ENCODE peak calls at places on chromosomes 6 and 20, in five cellular contexts. One of them, this sample, is unnamed.

GRCh38 chr6:130535242-130535641 is 169.4 kb downstream of the TMEM200A start:
- DNase-seq in heart left ventricle: no peak
- DNase-seq in breast epithelium: no peak
- DNase-seq in transverse colon: no peak
- DNase-seq in K562: no peak
- DNase-seq in this sample: no peak

GRCh38 chr6:130516604-130517003 is 150.8 kb downstream of the TMEM200A start:
- DNase-seq in transverse colon: no peak
- DNase-seq in heart left ventricle: no peak
- DNase-seq in K562: no peak
- DNase-seq in breast epithelium: no peak
- DNase-seq in this sample: no peak

GRCh38 chr6:142728367-142728766 is 216.6 kb downstream of the HIVEP2 start:
- DNase-seq in breast epithelium: no peak
- DNase-seq in K562: no peak
- DNase-seq in transverse colon: peak
- DNase-seq in heart left ventricle: no peak
- DNase-seq in this sample: no peak

GRCh38 chr6:52176550-52176949 is 9.6 kb upstream of the IL17A start:
- DNase-seq in breast epithelium: no peak
- DNase-seq in heart left ventricle: no peak
- DNase-seq in transverse colon: no peak
- DNase-seq in K562: no peak
- DNase-seq in this sample: no peak

GRCh38 chr6:167550936-167551633 is 226.2 kb downstream of the TTLL2 start:
- DNase-seq in breast epithelium: no peak
- DNase-seq in K562: no peak
- DNase-seq in heart left ventricle: peak
- DNase-seq in transverse colon: peak
- DNase-seq in this sample: no peak

GRCh38 chr20:37246736-37247135 is 14.9 kb downstream of the GHRH start:
- DNase-seq in transverse colon: no peak
- DNase-seq in heart left ventricle: no peak
- DNase-seq in K562: no peak
- DNase-seq in breast epithelium: no peak
- DNase-seq in this sample: no peak

GRCh38 chr6:95768539-95768938 is 191.2 kb downstream of the MANEA start:
- DNase-seq in K562: no peak
- DNase-seq in transverse colon: peak
- DNase-seq in heart left ventricle: no peak
- DNase-seq in breast epithelium: no peak
- DNase-seq in this sample: no peak

GRCh38 chr20:39849664-39850063 is 839.4 kb downstream of the MAFB start:
- DNase-seq in breast epithelium: peak
- DNase-seq in heart left ventricle: peak
- DNase-seq in K562: no peak
- DNase-seq in transverse colon: peak
- DNase-seq in this sample: peak

GRCh38 chr6:41748542-41748941 is 1.3 kb upstream of the PGC start:
- DNase-seq in heart left ventricle: peak
- DNase-seq in breast epithelium: no peak
- DNase-seq in K562: no peak
- DNase-seq in transverse colon: no peak
- DNase-seq in this sample: no peak

GRCh38 chr6:159682265-159682664 is 10.8 kb downstream of the SOD2 start:
- DNase-seq in heart left ventricle: no peak
- DNase-seq in K562: no peak
- DNase-seq in breast epithelium: no peak
- DNase-seq in transverse colon: no peak
- DNase-seq in this sample: no peak

GRCh38 chr20:38995536-38996044 is 33.4 kb downstream of the DHX35 start:
- DNase-seq in transverse colon: no peak
- DNase-seq in K562: peak
- DNase-seq in heart left ventricle: no peak
- DNase-seq in breast epithelium: no peak
- DNase-seq in this sample: no peak

GRCh38 chr6:31639449-31639861 is 13.0 kb downstream of the BAG6 start:
- DNase-seq in transverse colon: no peak
- DNase-seq in K562: no peak
- DNase-seq in heart left ventricle: no peak
- DNase-seq in breast epithelium: no peak
- DNase-seq in this sample: no peak

GRCh38 chr6:15364401-15365037 is 118.7 kb downstream of the JARID2 start:
- DNase-seq in transverse colon: no peak
- DNase-seq in K562: no peak
- DNase-seq in breast epithelium: no peak
- DNase-seq in heart left ventricle: no peak
- DNase-seq in this sample: no peak

GRCh38 chr6:128310061-128310460 is 210.3 kb downstream of the PTPRK start:
- DNase-seq in breast epithelium: no peak
- DNase-seq in heart left ventricle: no peak
- DNase-seq in transverse colon: no peak
- DNase-seq in K562: no peak
- DNase-seq in this sample: no peak

GRCh38 chr20:53902968-53903651 is 167.3 kb downstream of the BCAS1 start:
- DNase-seq in transverse colon: no peak
- DNase-seq in breast epithelium: no peak
- DNase-seq in K562: no peak
- DNase-seq in heart left ventricle: no peak
- DNase-seq in this sample: no peak

GRCh38 chr20:17557675-17558006 is 12.2 kb upstream of the DSTN start:
- DNase-seq in transverse colon: peak
- DNase-seq in heart left ventricle: no peak
- DNase-seq in breast epithelium: no peak
- DNase-seq in K562: peak
- DNase-seq in this sample: no peak

GRCh38 chr6:108031968-108032367 is 42.6 kb downstream of the OSTM1 start:
- DNase-seq in transverse colon: no peak
- DNase-seq in heart left ventricle: no peak
- DNase-seq in breast epithelium: no peak
- DNase-seq in K562: no peak
- DNase-seq in this sample: no peak

GRCh38 chr6:169975701-169976100 is 224.3 kb downstream of the ERMARD start:
- DNase-seq in transverse colon: no peak
- DNase-seq in breast epithelium: peak
- DNase-seq in heart left ventricle: peak
- DNase-seq in K562: no peak
- DNase-seq in this sample: no peak

GRCh38 chr20:57265649-57266250 is 691 bp downstream of the BMP7 start:
- DNase-seq in breast epithelium: no peak
- DNase-seq in K562: no peak
- DNase-seq in heart left ventricle: no peak
- DNase-seq in transverse colon: no peak
- DNase-seq in this sample: no peak

GRCh38 chr6:6639572-6639971 is 51.1 kb downstream of the LY86 start:
- DNase-seq in transverse colon: no peak
- DNase-seq in K562: no peak
- DNase-seq in breast epithelium: no peak
- DNase-seq in heart left ventricle: no peak
- DNase-seq in this sample: no peak

GRCh38 chr6:110881929-110882629 is 7.5 kb downstream of the AMD1 start:
- DNase-seq in K562: no peak
- DNase-seq in heart left ventricle: no peak
- DNase-seq in breast epithelium: no peak
- DNase-seq in transverse colon: no peak
- DNase-seq in this sample: no peak

GRCh38 chr20:44966030-44966961 is at the start of gene STK4:
- DNase-seq in heart left ventricle: peak
- DNase-seq in K562: peak
- DNase-seq in transverse colon: peak
- DNase-seq in breast epithelium: peak
- DNase-seq in this sample: peak

GRCh38 chr6:3628143-3628840 is 123.2 kb downstream of the PXDC1 start:
- DNase-seq in K562: no peak
- DNase-seq in breast epithelium: peak
- DNase-seq in heart left ventricle: no peak
- DNase-seq in transverse colon: no peak
- DNase-seq in this sample: no peak

GRCh38 chr6:133768656-133769295 is 120.1 kb upstream of the TCF21 start:
- DNase-seq in breast epithelium: no peak
- DNase-seq in transverse colon: no peak
- DNase-seq in K562: no peak
- DNase-seq in heart left ventricle: no peak
- DNase-seq in this sample: no peak

GRCh38 chr20:49245921-49246740 is 26.9 kb downstream of the DDX27 start:
- DNase-seq in K562: peak
- DNase-seq in heart left ventricle: no peak
- DNase-seq in transverse colon: no peak
- DNase-seq in breast epithelium: no peak
- DNase-seq in this sample: peak

GRCh38 chr20:39611901-39612300 is 649.8 kb downstream of the DHX35 start:
- DNase-seq in K562: no peak
- DNase-seq in transverse colon: no peak
- DNase-seq in heart left ventricle: no peak
- DNase-seq in breast epithelium: no peak
- DNase-seq in this sample: no peak

GRCh38 chr6:169998457-169998856 is 247.0 kb downstream of the ERMARD start:
- DNase-seq in heart left ventricle: peak
- DNase-seq in transverse colon: no peak
- DNase-seq in K562: no peak
- DNase-seq in breast epithelium: no peak
- DNase-seq in this sample: no peak

GRCh38 chr20:54292186-54292585 is 84.3 kb downstream of the PFDN4 start:
- DNase-seq in heart left ventricle: no peak
- DNase-seq in breast epithelium: no peak
- DNase-seq in transverse colon: no peak
- DNase-seq in K562: no peak
- DNase-seq in this sample: no peak

GRCh38 chr20:50646483-50646996 is 44.8 kb downstream of the RIPOR3 start:
- DNase-seq in K562: no peak
- DNase-seq in transverse colon: no peak
- DNase-seq in breast epithelium: no peak
- DNase-seq in heart left ventricle: no peak
- DNase-seq in this sample: no peak

GRCh38 chr20:49403911-49404310 is 78.6 kb downstream of the KCNB1 start:
- DNase-seq in breast epithelium: no peak
- DNase-seq in transverse colon: no peak
- DNase-seq in heart left ventricle: no peak
- DNase-seq in K562: no peak
- DNase-seq in this sample: no peak

GRCh38 chr6:138555294-138555988 is 56.1 kb upstream of the NHSL1 start:
- DNase-seq in K562: no peak
- DNase-seq in heart left ventricle: no peak
- DNase-seq in breast epithelium: no peak
- DNase-seq in transverse colon: no peak
- DNase-seq in this sample: no peak

GRCh38 chr6:17673543-17674254 is 33.0 kb downstream of the NUP153 start:
- DNase-seq in heart left ventricle: no peak
- DNase-seq in K562: no peak
- DNase-seq in transverse colon: no peak
- DNase-seq in breast epithelium: no peak
- DNase-seq in this sample: no peak

GRCh38 chr6:119172813-119173212 is 94.3 kb upstream of the FAM184A start:
- DNase-seq in breast epithelium: no peak
- DNase-seq in K562: no peak
- DNase-seq in transverse colon: no peak
- DNase-seq in heart left ventricle: no peak
- DNase-seq in this sample: no peak

DNA sequence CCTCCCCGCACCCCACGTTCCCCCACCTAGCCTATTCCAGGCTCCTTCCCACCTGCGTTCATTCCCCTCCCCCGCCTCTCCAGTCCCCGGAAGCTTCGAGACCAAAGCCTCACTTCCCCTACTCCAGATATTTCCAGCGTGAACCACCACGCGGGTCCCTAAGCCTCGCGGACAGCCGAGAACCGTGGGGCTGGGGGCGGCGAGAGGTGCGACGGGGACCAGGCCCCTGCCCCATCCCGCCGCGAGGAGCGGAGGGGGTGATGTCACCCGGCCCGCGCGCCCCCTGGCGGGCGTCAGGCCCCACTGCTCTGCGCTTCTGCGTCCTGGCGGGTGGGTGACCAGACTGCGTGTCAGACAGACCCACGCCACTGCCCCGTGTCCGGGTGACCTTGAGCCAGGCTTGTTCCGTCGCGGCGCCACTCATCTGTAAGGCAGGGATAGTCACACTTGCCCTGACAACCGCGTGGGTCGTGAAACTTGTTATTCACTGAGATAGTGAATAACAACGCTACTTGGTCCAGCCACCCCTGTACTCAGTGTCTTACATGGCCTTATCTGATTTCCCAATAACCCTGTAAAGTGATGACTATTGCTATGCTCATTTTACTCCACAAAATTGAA is 9.0 kb upstream of the HSP90AB1 start:
- DNase-seq in K562: peak
- DNase-seq in breast epithelium: peak
- DNase-seq in heart left ventricle: peak
- DNase-seq in transverse colon: peak
- DNase-seq in this sample: peak
- TF ChIP-seq POLR2A in K562: peak
- TF ChIP-seq POLR2A in breast epithelium: peak
- TF ChIP-seq POLR2A in heart left ventricle: peak
- TF ChIP-seq POLR2A in transverse colon: peak
- TF ChIP-seq POLR2A in this sample: no peak

GRCh38 chr6:21022343-21023107 is 488.3 kb downstream of the CDKAL1 start:
- DNase-seq in breast epithelium: no peak
- DNase-seq in heart left ventricle: no peak
- DNase-seq in transverse colon: no peak
- DNase-seq in K562: peak
- DNase-seq in this sample: peak
- TF ChIP-seq POLR2A in breast epithelium: no peak
- TF ChIP-seq POLR2A in heart left ventricle: no peak
- TF ChIP-seq POLR2A in transverse colon: no peak
- TF ChIP-seq POLR2A in K562: no peak
- TF ChIP-seq POLR2A in this sample: no peak

GRCh38 chr6:162108041-162108440 is 619.5 kb downstream of the PRKN start:
- DNase-seq in K562: no peak
- DNase-seq in breast epithelium: no peak
- DNase-seq in transverse colon: no peak
- DNase-seq in heart left ventricle: no peak
- DNase-seq in this sample: no peak
- TF ChIP-seq POLR2A in K562: no peak
- TF ChIP-seq POLR2A in breast epithelium: no peak
- TF ChIP-seq POLR2A in transverse colon: no peak
- TF ChIP-seq POLR2A in heart left ventricle: no peak
- TF ChIP-seq POLR2A in this sample: no peak

GRCh38 chr20:35954200-35954906 is at the start of gene SCAND1:
- DNase-seq in transverse colon: peak
- DNase-seq in K562: peak
- DNase-seq in breast epithelium: peak
- DNase-seq in heart left ventricle: peak
- DNase-seq in this sample: peak
- TF ChIP-seq POLR2A in transverse colon: peak
- TF ChIP-seq POLR2A in K562: peak
- TF ChIP-seq POLR2A in breast epithelium: peak
- TF ChIP-seq POLR2A in heart left ventricle: peak
- TF ChIP-seq POLR2A in this sample: peak

DNA sequence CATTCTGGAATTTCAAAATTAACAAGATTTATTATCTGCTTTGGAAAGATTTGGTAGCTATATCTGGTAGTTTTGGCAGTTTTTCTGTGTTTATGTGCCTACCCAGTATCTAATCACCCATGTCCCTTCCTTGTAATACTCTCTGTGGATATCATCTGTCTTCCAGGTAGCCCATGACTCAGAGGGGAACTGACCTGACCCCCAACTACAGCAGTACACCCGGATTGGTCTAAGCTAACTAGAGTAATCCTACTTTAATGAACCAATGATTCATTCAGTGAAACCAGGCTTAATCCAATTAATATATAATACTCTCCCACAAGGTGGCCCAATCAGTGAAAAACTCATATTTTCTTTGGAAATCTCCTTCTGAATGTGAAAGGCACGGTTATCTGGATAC is 295.3 kb upstream of the SULF2 start:
- DNase-seq in heart left ventricle: no peak
- DNase-seq in K562: no peak
- DNase-seq in transverse colon: no peak
- DNase-seq in breast epithelium: no peak
- DNase-seq in this sample: no peak
- TF ChIP-seq POLR2A in heart left ventricle: no peak
- TF ChIP-seq POLR2A in K562: no peak
- TF ChIP-seq POLR2A in transverse colon: no peak
- TF ChIP-seq POLR2A in breast epithelium: no peak
- TF ChIP-seq POLR2A in this sample: no peak